ENCODE peak calls at places on chromosomes 12 and 14, in four cellular contexts. H, G, K and L are unnamed samples.

GRCh38 chr14:95696741-95697140 is 10.5 kb downstream of the TCL1B start:
- DNase-seq in H (no peak), G (no peak), K (no peak), L (no peak)

GRCh38 chr12:89951050-89951693 is 242.5 kb upstream of the ATP2B1 start:
- DNase-seq in H (peak), G (no peak), K (no peak), L (no peak)

GRCh38 chr12:47085815-47086252 is 6.1 kb upstream of the AMIGO2 start:
- DNase-seq in H (peak), G (peak), K (no peak), L (peak)

GRCh38 chr12:85866929-85867776 is 6.9 kb upstream of the NTS start:
- DNase-seq in H (peak), G (peak), K (no peak), L (peak)

GRCh38 chr12:108332791-108333382 is 6.2 kb downstream of the CMKLR1 start:
- DNase-seq in H (peak), G (no peak), K (peak), L (no peak)

GRCh38 chr12:45369065-45369464 is 153.2 kb downstream of the ANO6 start:
- DNase-seq in H (peak), G (no peak), K (no peak), L (no peak)

GRCh38 chr12:56129210-56129691 is 1.2 kb downstream of the ESYT1 start:
- DNase-seq in H (peak), G (no peak), K (peak), L (peak)

GRCh38 chr14:37195327-37195726 is 2.4 kb upstream of the MIPOL1 start:
- DNase-seq in H (peak), G (peak), K (no peak), L (no peak)

GRCh38 chr12:18320036-18320617 is 58.8 kb downstream of the PIK3C2G start:
- DNase-seq in H (peak), G (peak), K (no peak), L (peak)